ENCODE peak calls at places on chromosomes 11 and 22, in five cellular contexts. Q is heart left ventricle, T is cardiac fibroblast, V is choroid plexus epithelial cell, I is coronary artery. F is an unnamed sample.

GRCh38 chr11:65083134-65083833 is 556 bp downstream of the CDCA5 start:
- DNase-seq in Q (no peak), T (no peak), V (no peak), I (no peak), F (no peak)

GRCh38 chr11:114133548-114134329 is 74.2 kb downstream of the ZBTB16 start:
- DNase-seq in Q (no peak), T (peak), V (no peak), I (no peak), F (no peak)

GRCh38 chr11:75031224-75031753 is 42.6 kb downstream of the NEU3 start:
- DNase-seq in Q (no peak), T (peak), V (peak), I (no peak), F (no peak)

GRCh38 chr22:36191106-36191836 is 10.3 kb downstream of the APOL4 start:
- DNase-seq in Q (peak), T (peak), V (no peak), I (peak), F (no peak)

GRCh38 chr11:122139595-122139866 is 23.5 kb upstream of the BLID start:
- DNase-seq in Q (no peak), T (no peak), V (no peak), I (no peak), F (no peak)

GRCh38 chr22:35431483-35432205 is 31.7 kb downstream of the MCM5 start:
- DNase-seq in Q (no peak), T (no peak), V (no peak), I (no peak), F (no peak)

GRCh38 chr11:71063129-71063528 is 189.2 kb downstream of the SHANK2 start:
- DNase-seq in Q (no peak), T (no peak), V (no peak), I (no peak), F (no peak)

GRCh38 chr11:122758974-122759373 is 79.3 kb upstream of the CRTAM start:
- DNase-seq in Q (no peak), T (peak), V (no peak), I (no peak), F (peak)

GRCh38 chr22:20176421-20177060 is 25.7 kb upstream of the CCDC188 start:
- DNase-seq in Q (no peak), T (no peak), V (no peak), I (no peak), F (no peak)

GRCh38 chr11:130781906-130782305 is 134.4 kb downstream of the SNX19 start:
- DNase-seq in Q (no peak), T (peak), V (no peak), I (peak), F (no peak)

GRCh38 chr22:20464096-20464614 is 26.5 kb upstream of the SCARF2 start:
- DNase-seq in Q (no peak), T (no peak), V (no peak), I (no peak), F (peak)

GRCh38 chr11:46361283-46362145 is 14.3 kb downstream of the DGKZ start:
- DNase-seq in Q (peak), T (peak), V (peak), I (no peak), F (peak)

GRCh38 chr11:35223429-35223828 is 84.5 kb downstream of the CD44 start:
- DNase-seq in Q (no peak), T (no peak), V (peak), I (no peak), F (no peak)

GRCh38 chr11:48001438-48002021 is 21.2 kb downstream of the PTPRJ start:
- DNase-seq in Q (no peak), T (peak), V (peak), I (no peak), F (peak)

GRCh38 chr11:62137881-62138629 is 14.2 kb downstream of the INCENP start:
- DNase-seq in Q (no peak), T (no peak), V (no peak), I (no peak), F (no peak)

GRCh38 chr11:65356394-65356972 is 1.9 kb downstream of the TIGD3 start:
- DNase-seq in Q (no peak), T (no peak), V (no peak), I (no peak), F (no peak)

GRCh38 chr11:42770444-42771065 is 541.2 kb upstream of the API5 start:
- DNase-seq in Q (no peak), T (peak), V (peak), I (no peak), F (peak)

GRCh38 chr22:46767249-46767985 is 5.0 kb downstream of the TBC1D22A start:
- DNase-seq in Q (no peak), T (no peak), V (no peak), I (no peak), F (no peak)

GRCh38 chr22:46764140-46764680 is 1.8 kb downstream of the TBC1D22A start:
- DNase-seq in Q (no peak), T (no peak), V (no peak), I (no peak), F (no peak)

GRCh38 chr22:46763051-46763705 is 728 bp downstream of the TBC1D22A start:
- DNase-seq in Q (peak), T (peak), V (peak), I (peak), F (peak)

GRCh38 chr22:46766611-46767010 is 4.2 kb downstream of the TBC1D22A start:
- DNase-seq in Q (no peak), T (no peak), V (no peak), I (no peak), F (no peak)

DNA sequence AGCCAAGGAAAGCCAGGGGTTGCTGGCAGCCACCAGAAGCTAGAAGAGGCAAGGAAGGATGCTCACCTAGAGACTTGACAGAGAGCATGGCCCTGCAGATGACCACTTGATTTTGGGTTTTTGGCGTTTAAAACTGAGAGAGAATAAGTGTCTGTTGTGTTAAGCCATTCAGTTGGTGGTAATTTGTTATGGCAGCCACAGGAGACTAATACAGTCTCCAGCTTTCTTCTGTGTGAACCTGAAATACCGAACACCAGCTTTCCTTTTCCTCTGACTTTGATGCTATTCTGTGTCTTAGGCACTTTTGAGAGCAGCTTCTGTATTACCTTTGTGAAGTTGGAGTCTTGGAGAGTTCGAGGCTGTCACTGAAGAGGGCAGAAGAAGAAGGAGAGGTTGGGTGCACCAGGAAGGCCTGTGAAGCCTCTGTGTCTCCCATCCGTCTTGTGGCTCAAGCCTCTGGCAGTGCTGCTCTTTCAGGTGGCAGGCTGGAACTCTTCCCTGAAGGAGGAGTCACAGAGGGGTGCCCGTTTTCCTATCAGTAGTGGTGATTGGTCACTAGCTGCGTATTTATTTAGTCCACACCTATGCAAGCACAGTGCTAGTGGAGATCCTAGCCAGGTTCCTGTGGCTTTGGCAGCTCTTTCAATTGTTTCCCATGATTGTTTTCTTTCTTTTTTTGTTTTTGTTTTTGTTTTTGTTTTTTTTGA is 2.5 kb downstream of the TBC1D22A start:
- DNase-seq in Q (no peak), T (no peak), V (no peak), I (no peak), F (no peak)
- H3K4me3 ChIP-seq in Q (no peak), T (no peak), V (no peak), I (no peak), F (no peak)

DNA sequence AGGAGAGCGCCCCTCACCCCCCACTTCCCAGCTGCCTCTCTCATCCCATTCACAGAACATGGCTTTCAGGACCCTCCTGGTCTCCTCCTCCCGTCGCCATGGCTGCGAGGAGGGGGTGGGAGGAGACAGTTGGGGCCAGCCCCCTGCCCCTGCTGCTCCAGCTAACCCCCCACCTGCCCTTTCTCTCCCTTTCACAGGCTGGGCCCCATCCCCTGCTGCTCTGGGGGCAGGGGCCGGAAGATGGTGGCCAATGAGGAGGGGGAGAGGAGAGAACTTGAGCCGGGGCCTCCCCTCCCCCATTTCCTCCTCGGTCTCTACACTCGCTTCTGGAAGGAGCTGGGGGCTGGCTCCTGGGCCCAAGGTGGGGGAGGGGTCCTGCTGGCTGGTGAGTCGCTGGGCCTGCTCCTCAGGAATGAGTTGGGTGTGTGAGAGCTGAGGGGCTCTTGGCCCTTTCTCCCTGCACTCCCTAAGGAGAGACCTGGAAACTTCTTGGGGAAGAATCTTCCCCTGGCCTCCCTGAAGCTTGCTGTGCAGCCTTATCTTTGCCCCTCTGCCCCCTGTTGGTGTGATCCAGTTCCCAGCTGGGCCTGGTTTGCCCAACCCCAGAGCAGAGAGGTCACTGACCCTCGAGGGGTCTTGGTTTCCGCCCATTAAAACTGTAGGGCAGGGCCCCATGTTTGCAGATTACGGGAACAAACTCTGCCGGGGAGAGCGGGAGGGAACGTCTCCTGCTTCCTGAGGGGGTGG is 10.2 kb downstream of the YPEL4 start:
- DNase-seq in Q (no peak), T (no peak), V (peak), I (no peak), F (peak)
- H3K4me3 ChIP-seq in Q (peak), T (peak), V (peak), I (peak), F (no peak)

GRCh38 chr22:49052023-49052538 is 775.6 kb downstream of the BRD1 start:
- DNase-seq in Q (no peak), T (no peak), V (peak), I (no peak), F (no peak)
- H3K4me3 ChIP-seq in Q (peak), T (no peak), V (peak), I (peak), F (no peak)

GRCh38 chr11:5507586-5508305 is 2.0 kb downstream of the UBQLN3 start:
- DNase-seq in Q (no peak), T (no peak), V (no peak), I (no peak), F (no peak)
- H3K4me3 ChIP-seq in Q (no peak), T (no peak), V (no peak), I (no peak), F (no peak)

GRCh38 chr22:19149962-19150361 is at the start of gene GSC2:
- DNase-seq in Q (no peak), T (no peak), V (no peak), I (no peak), F (no peak)
- H3K4me3 ChIP-seq in Q (peak), T (no peak), V (no peak), I (peak), F (no peak)

GRCh38 chr22:42001127-42001526 is 2.5 kb downstream of the WBP2NL start:
- DNase-seq in Q (no peak), T (peak), V (no peak), I (no peak), F (no peak)
- H3K4me3 ChIP-seq in Q (no peak), T (no peak), V (no peak), I (no peak), F (no peak)

GRCh38 chr11:72243567-72244316 is at the start of gene PHOX2A:
- DNase-seq in Q (no peak), T (no peak), V (no peak), I (no peak), F (no peak)
- H3K4me3 ChIP-seq in Q (peak), T (no peak), V (no peak), I (peak), F (no peak)

DNA sequence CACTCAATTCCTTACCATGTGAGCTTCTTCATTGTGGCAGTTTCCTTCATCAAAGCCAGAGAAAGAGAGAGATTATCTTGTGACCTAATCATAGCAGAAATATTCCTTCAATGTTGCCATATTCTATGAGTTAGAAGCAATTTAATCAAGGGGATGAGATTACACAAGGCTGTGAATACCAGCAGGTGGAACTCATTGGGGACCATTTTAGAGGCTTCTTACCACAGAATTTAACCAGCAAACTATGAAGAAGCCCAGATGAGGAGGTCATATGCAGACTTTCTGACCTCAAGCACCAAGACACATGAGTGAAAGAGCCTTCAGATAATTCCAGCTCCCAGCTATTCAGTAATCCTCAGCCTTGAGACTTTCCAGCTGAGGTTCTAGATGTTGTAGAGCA is 51.3 kb downstream of the ADM start:
- DNase-seq in Q (no peak), T (no peak), V (no peak), I (no peak), F (no peak)
- H3K4me3 ChIP-seq in Q (no peak), T (no peak), V (no peak), I (no peak), F (no peak)

GRCh38 chr11:16958833-16959232 is 55.4 kb downstream of the PLEKHA7 start:
- DNase-seq in Q (no peak), T (no peak), V (no peak), I (no peak), F (no peak)
- H3K4me3 ChIP-seq in Q (no peak), T (no peak), V (no peak), I (no peak), F (no peak)

DNA sequence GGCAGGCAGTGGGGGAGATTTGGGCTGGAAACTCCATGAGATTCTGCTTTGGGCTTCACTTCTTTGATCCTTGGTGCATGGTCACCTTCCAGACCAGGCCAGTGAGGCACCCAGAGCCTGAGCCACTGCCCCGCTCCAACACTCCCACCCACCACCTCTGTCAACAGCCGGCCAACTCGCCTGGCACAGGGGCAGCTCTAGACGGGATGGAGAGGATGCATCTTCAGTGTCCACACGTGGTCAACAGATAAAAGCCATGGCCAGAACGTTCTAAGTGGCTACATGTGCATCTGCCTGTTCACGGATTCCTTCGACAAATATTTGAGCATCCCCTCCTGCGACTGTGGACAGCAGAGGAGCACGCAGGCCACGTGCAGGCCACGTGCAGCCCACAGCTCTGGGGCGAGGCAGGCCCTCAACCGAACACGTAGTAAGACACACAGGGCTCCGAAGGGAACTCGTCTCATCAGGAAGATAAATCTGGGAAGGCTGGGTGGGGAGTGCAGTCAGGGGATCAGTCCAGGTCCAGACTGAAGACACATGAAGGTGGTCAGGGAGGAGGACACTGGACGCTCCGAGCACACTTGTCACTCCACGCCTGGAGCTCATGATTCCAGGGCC is 1.2 kb downstream of the LRRC56 start:
- DNase-seq in Q (peak), T (no peak), V (no peak), I (no peak), F (no peak)
- H3K4me3 ChIP-seq in Q (no peak), T (no peak), V (no peak), I (no peak), F (no peak)

F was measured in Jurkat, Clone E6-1.